ENCODE peak calls at places on chromosomes 16 and 17, in five cellular contexts. One of them, this sample, is unnamed.

GRCh38 chr17:41013606-41014005 is 4.7 kb upstream of the KRTAP3-1 start:
- DNase-seq in fibroblast of pulmonary artery: no peak
- DNase-seq in GM12864: no peak
- DNase-seq in mucosa of descending colon: no peak
- DNase-seq in heart right ventricle: no peak
- DNase-seq in this sample: no peak

GRCh38 chr17:1298616-1299015 is 19.2 kb downstream of the TRARG1 start:
- DNase-seq in GM12864: no peak
- DNase-seq in heart right ventricle: no peak
- DNase-seq in fibroblast of pulmonary artery: no peak
- DNase-seq in mucosa of descending colon: peak; percentile 39
- DNase-seq in this sample: no peak

GRCh38 chr16:81443688-81444447 is 740 bp upstream of the CMIP start:
- DNase-seq in GM12864: no peak
- DNase-seq in heart right ventricle: peak; percentile 54
- DNase-seq in fibroblast of pulmonary artery: no peak
- DNase-seq in mucosa of descending colon: peak; percentile 77
- DNase-seq in this sample: no peak

GRCh38 chr17:19904924-19905323 is 37.2 kb upstream of the ULK2 start:
- DNase-seq in GM12864: no peak
- DNase-seq in fibroblast of pulmonary artery: no peak
- DNase-seq in heart right ventricle: peak; percentile 37
- DNase-seq in mucosa of descending colon: peak; percentile 30
- DNase-seq in this sample: no peak

GRCh38 chr17:42894283-42895184 is 6.1 kb upstream of the G6PC1 start:
- DNase-seq in heart right ventricle: no peak
- DNase-seq in fibroblast of pulmonary artery: no peak
- DNase-seq in mucosa of descending colon: peak; percentile 54
- DNase-seq in GM12864: no peak
- DNase-seq in this sample: no peak

GRCh38 chr16:48386559-48387312 is 1.5 kb upstream of the SIAH1 start:
- DNase-seq in heart right ventricle: no peak
- DNase-seq in GM12864: no peak
- DNase-seq in fibroblast of pulmonary artery: no peak
- DNase-seq in mucosa of descending colon: no peak
- DNase-seq in this sample: peak; percentile 49

GRCh38 chr16:70605284-70605659 is 41.1 kb upstream of the IL34 start:
- DNase-seq in heart right ventricle: no peak
- DNase-seq in GM12864: no peak
- DNase-seq in mucosa of descending colon: no peak
- DNase-seq in fibroblast of pulmonary artery: no peak
- DNase-seq in this sample: no peak

GRCh38 chr17:28982191-28982793 is 23.5 kb downstream of the SEZ6 start:
- DNase-seq in mucosa of descending colon: no peak
- DNase-seq in GM12864: peak; percentile 81
- DNase-seq in heart right ventricle: no peak
- DNase-seq in fibroblast of pulmonary artery: peak; percentile 88
- DNase-seq in this sample: peak; percentile 37

GRCh38 chr16:30382398-30383015 is at the start of gene SEPTIN1:
- DNase-seq in fibroblast of pulmonary artery: no peak
- DNase-seq in GM12864: no peak
- DNase-seq in mucosa of descending colon: peak; percentile 66
- DNase-seq in heart right ventricle: no peak
- DNase-seq in this sample: no peak

GRCh38 chr17:70863436-70864248 is 694.3 kb downstream of the KCNJ2 start:
- DNase-seq in mucosa of descending colon: no peak
- DNase-seq in GM12864: no peak
- DNase-seq in heart right ventricle: no peak
- DNase-seq in fibroblast of pulmonary artery: peak; percentile 91
- DNase-seq in this sample: no peak

GRCh38 chr17:13265306-13265705 is 247.5 kb upstream of the ELAC2 start:
- DNase-seq in mucosa of descending colon: no peak
- DNase-seq in GM12864: no peak
- DNase-seq in heart right ventricle: no peak
- DNase-seq in fibroblast of pulmonary artery: no peak
- DNase-seq in this sample: no peak

GRCh38 chr16:50881331-50881830 is 139.5 kb downstream of the CYLD start:
- DNase-seq in heart right ventricle: no peak
- DNase-seq in fibroblast of pulmonary artery: no peak
- DNase-seq in GM12864: no peak
- DNase-seq in mucosa of descending colon: no peak
- DNase-seq in this sample: no peak

GRCh38 chr16:75433732-75434413 is 570 bp upstream of the CFDP1 start:
- DNase-seq in heart right ventricle: no peak
- DNase-seq in GM12864: peak; percentile 67
- DNase-seq in mucosa of descending colon: peak; percentile 52
- DNase-seq in fibroblast of pulmonary artery: peak; percentile 97
- DNase-seq in this sample: peak; percentile 95

GRCh38 chr17:1169471-1169908 is 10.3 kb downstream of the ABR start:
- DNase-seq in GM12864: no peak
- DNase-seq in mucosa of descending colon: no peak
- DNase-seq in heart right ventricle: no peak
- DNase-seq in fibroblast of pulmonary artery: no peak
- DNase-seq in this sample: no peak

GRCh38 chr17:76687278-76688164 is 23.2 kb downstream of the MXRA7 start:
- DNase-seq in mucosa of descending colon: no peak
- DNase-seq in GM12864: no peak
- DNase-seq in fibroblast of pulmonary artery: no peak
- DNase-seq in heart right ventricle: peak; percentile 69
- DNase-seq in this sample: no peak

GRCh38 chr16:68417711-68418301 is 30.5 kb downstream of the SMPD3 start:
- DNase-seq in fibroblast of pulmonary artery: no peak
- DNase-seq in heart right ventricle: peak; percentile 23
- DNase-seq in GM12864: peak; percentile 63
- DNase-seq in mucosa of descending colon: peak; percentile 86
- DNase-seq in this sample: no peak

GRCh38 chr16:51110618-51111234 is 40.3 kb downstream of the SALL1 start:
- DNase-seq in heart right ventricle: no peak
- DNase-seq in fibroblast of pulmonary artery: no peak
- DNase-seq in GM12864: no peak
- DNase-seq in mucosa of descending colon: no peak
- DNase-seq in this sample: no peak

GRCh38 chr17:40433551-40434384 is 9.5 kb upstream of the IGFBP4 start:
- DNase-seq in heart right ventricle: no peak
- DNase-seq in GM12864: no peak
- DNase-seq in fibroblast of pulmonary artery: peak; percentile 36
- DNase-seq in mucosa of descending colon: no peak
- DNase-seq in this sample: no peak

GRCh38 chr17:19958023-19958422 is 19.6 kb downstream of the AKAP10 start:
- DNase-seq in heart right ventricle: no peak
- DNase-seq in fibroblast of pulmonary artery: peak; percentile 84
- DNase-seq in GM12864: no peak
- DNase-seq in mucosa of descending colon: no peak
- DNase-seq in this sample: peak; percentile 93

GRCh38 chr16:30458561-30459394 is 13.1 kb upstream of the SEPHS2 start:
- DNase-seq in GM12864: peak; percentile 96
- DNase-seq in heart right ventricle: peak; percentile 34
- DNase-seq in mucosa of descending colon: peak; percentile 67
- DNase-seq in fibroblast of pulmonary artery: no peak
- DNase-seq in this sample: no peak

GRCh38 chr17:11950771-11951519 is 46.3 kb downstream of the ZNF18 start:
- DNase-seq in heart right ventricle: no peak
- DNase-seq in fibroblast of pulmonary artery: peak; percentile 12
- DNase-seq in GM12864: no peak
- DNase-seq in mucosa of descending colon: no peak
- DNase-seq in this sample: no peak

GRCh38 chr16:3173892-3174617 is 13.9 kb upstream of the OR1F1 start:
- DNase-seq in GM12864: no peak
- DNase-seq in heart right ventricle: no peak
- DNase-seq in fibroblast of pulmonary artery: no peak
- DNase-seq in mucosa of descending colon: no peak
- DNase-seq in this sample: no peak
- TF ChIP-seq CTCF in GM12864: peak; percentile 50
- TF ChIP-seq CTCF in heart right ventricle: no peak
- TF ChIP-seq CTCF in fibroblast of pulmonary artery: peak; percentile 34
- TF ChIP-seq CTCF in mucosa of descending colon: no peak
- TF ChIP-seq CTCF in this sample: peak; percentile 68

GRCh38 chr17:79029327-79030009 is 5.5 kb downstream of the C1QTNF1 start:
- DNase-seq in fibroblast of pulmonary artery: no peak
- DNase-seq in mucosa of descending colon: no peak
- DNase-seq in heart right ventricle: no peak
- DNase-seq in GM12864: no peak
- DNase-seq in this sample: no peak

GRCh38 chr17:79027925-79028491 is 4.0 kb downstream of the C1QTNF1 start:
- DNase-seq in mucosa of descending colon: no peak
- DNase-seq in fibroblast of pulmonary artery: peak; percentile 75
- DNase-seq in GM12864: no peak
- DNase-seq in heart right ventricle: peak; percentile 44
- DNase-seq in this sample: no peak

GRCh38 chr17:79026345-79027273 is 2.6 kb downstream of the C1QTNF1 start:
- DNase-seq in GM12864: no peak
- DNase-seq in heart right ventricle: peak; percentile 58
- DNase-seq in fibroblast of pulmonary artery: peak; percentile 84
- DNase-seq in mucosa of descending colon: peak; percentile 74
- DNase-seq in this sample: no peak

GRCh38 chr17:79027274-79027924 is 3.4 kb downstream of the C1QTNF1 start:
- DNase-seq in fibroblast of pulmonary artery: peak; percentile 37
- DNase-seq in GM12864: no peak
- DNase-seq in heart right ventricle: no peak
- DNase-seq in mucosa of descending colon: peak; percentile 61
- DNase-seq in this sample: no peak

GRCh38 chr17:79028496-79029326 is 4.7 kb downstream of the C1QTNF1 start:
- DNase-seq in heart right ventricle: no peak
- DNase-seq in GM12864: no peak
- DNase-seq in fibroblast of pulmonary artery: peak; percentile 40
- DNase-seq in mucosa of descending colon: no peak
- DNase-seq in this sample: no peak
- TF ChIP-seq CTCF in heart right ventricle: no peak
- TF ChIP-seq CTCF in GM12864: no peak
- TF ChIP-seq CTCF in fibroblast of pulmonary artery: peak; percentile 36
- TF ChIP-seq CTCF in mucosa of descending colon: no peak
- TF ChIP-seq CTCF in this sample: peak; percentile 58

GRCh38 chr17:63987616-63988478 is 10.3 kb upstream of the PRR29 start:
- DNase-seq in fibroblast of pulmonary artery: no peak
- DNase-seq in heart right ventricle: no peak
- DNase-seq in mucosa of descending colon: no peak
- DNase-seq in GM12864: no peak
- DNase-seq in this sample: no peak

GRCh38 chr17:63985387-63986140 is 12.6 kb upstream of the PRR29 start:
- DNase-seq in mucosa of descending colon: no peak
- DNase-seq in fibroblast of pulmonary artery: no peak
- DNase-seq in heart right ventricle: no peak
- DNase-seq in GM12864: no peak
- DNase-seq in this sample: no peak

GRCh38 chr17:63984651-63985386 is 12.1 kb upstream of the SCN4A start:
- DNase-seq in heart right ventricle: peak; percentile 52
- DNase-seq in mucosa of descending colon: peak; percentile 60
- DNase-seq in fibroblast of pulmonary artery: peak; percentile 90
- DNase-seq in GM12864: no peak
- DNase-seq in this sample: peak; percentile 89

GRCh38 chr17:63988741-63989621 is 9.2 kb upstream of the PRR29 start:
- DNase-seq in heart right ventricle: no peak
- DNase-seq in fibroblast of pulmonary artery: no peak
- DNase-seq in GM12864: no peak
- DNase-seq in mucosa of descending colon: peak; percentile 25
- DNase-seq in this sample: no peak

GRCh38 chr17:63986842-63987615 is 11.1 kb upstream of the PRR29 start:
- DNase-seq in GM12864: no peak
- DNase-seq in mucosa of descending colon: no peak
- DNase-seq in fibroblast of pulmonary artery: no peak
- DNase-seq in heart right ventricle: peak; percentile 40
- DNase-seq in this sample: no peak
- TF ChIP-seq CTCF in GM12864: no peak
- TF ChIP-seq CTCF in mucosa of descending colon: no peak
- TF ChIP-seq CTCF in fibroblast of pulmonary artery: no peak
- TF ChIP-seq CTCF in heart right ventricle: no peak
- TF ChIP-seq CTCF in this sample: no peak

GRCh38 chr17:48502901-48503300 is 27.9 kb downstream of the HOXB1 start:
- DNase-seq in heart right ventricle: no peak
- DNase-seq in GM12864: no peak
- DNase-seq in mucosa of descending colon: no peak
- DNase-seq in fibroblast of pulmonary artery: no peak
- DNase-seq in this sample: no peak

GRCh38 chr17:48505788-48506187 is 25.0 kb downstream of the HOXB1 start:
- DNase-seq in GM12864: peak; percentile 77
- DNase-seq in heart right ventricle: no peak
- DNase-seq in fibroblast of pulmonary artery: peak; percentile 92
- DNase-seq in mucosa of descending colon: no peak
- DNase-seq in this sample: peak; percentile 70

GRCh38 chr17:48503747-48504146 is 27.1 kb downstream of the HOXB1 start:
- DNase-seq in mucosa of descending colon: no peak
- DNase-seq in GM12864: no peak
- DNase-seq in fibroblast of pulmonary artery: no peak
- DNase-seq in heart right ventricle: no peak
- DNase-seq in this sample: no peak

GRCh38 chr17:48504953-48505352 is 25.9 kb downstream of the HOXB1 start:
- DNase-seq in mucosa of descending colon: no peak
- DNase-seq in heart right ventricle: no peak
- DNase-seq in fibroblast of pulmonary artery: no peak
- DNase-seq in GM12864: no peak
- DNase-seq in this sample: no peak

GRCh38 chr17:48506246-48506645 is 24.6 kb downstream of the HOXB1 start:
- DNase-seq in mucosa of descending colon: no peak
- DNase-seq in GM12864: no peak
- DNase-seq in fibroblast of pulmonary artery: no peak
- DNase-seq in heart right ventricle: no peak
- DNase-seq in this sample: no peak
- TF ChIP-seq CTCF in mucosa of descending colon: no peak
- TF ChIP-seq CTCF in GM12864: no peak
- TF ChIP-seq CTCF in fibroblast of pulmonary artery: peak; percentile 14
- TF ChIP-seq CTCF in heart right ventricle: no peak
- TF ChIP-seq CTCF in this sample: peak; percentile 24

DNA sequence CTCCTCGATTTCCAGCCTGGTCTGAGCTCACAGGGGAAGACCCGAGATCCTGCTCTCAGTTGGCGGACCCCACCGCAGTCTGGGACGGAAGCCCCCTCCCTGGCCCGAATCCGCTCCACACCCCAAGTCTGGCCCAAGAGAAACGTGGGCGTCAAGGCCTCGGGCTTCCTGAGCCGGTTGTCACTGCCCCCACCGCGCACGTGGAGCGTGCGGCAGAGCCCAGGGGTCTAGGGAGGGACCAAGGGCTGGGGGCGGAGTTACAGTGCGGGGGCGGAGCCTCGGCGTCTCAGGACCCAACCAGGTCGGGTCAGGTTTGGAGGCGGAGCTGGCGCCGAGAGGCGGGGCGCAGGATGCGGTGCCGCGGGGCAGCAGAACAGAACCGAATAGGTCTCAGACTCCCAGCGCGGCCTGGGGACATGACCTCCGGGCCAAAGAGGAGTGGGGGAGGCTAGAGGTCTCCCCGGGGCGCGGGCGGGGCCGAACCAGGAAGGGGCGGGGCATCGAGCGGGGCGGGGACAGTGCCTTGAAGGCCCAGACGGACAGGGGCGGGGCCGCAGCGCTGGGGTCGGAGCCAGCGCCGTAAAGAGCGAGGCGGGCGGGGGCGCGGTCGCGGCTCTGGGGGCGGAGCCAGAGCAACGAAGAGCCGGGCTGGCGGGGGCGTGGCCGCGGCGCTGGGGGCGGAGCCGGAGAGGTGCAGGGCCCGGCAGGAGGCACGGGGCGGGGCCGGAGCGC is 429 bp upstream of the ZFPM1 start:
- DNase-seq in GM12864: peak; percentile 61
- DNase-seq in mucosa of descending colon: peak; percentile 100
- DNase-seq in fibroblast of pulmonary artery: peak; percentile 95
- DNase-seq in heart right ventricle: peak; percentile 99
- DNase-seq in this sample: peak; percentile 92
- TF ChIP-seq CTCF in GM12864: no peak
- TF ChIP-seq CTCF in mucosa of descending colon: no peak
- TF ChIP-seq CTCF in fibroblast of pulmonary artery: no peak
- TF ChIP-seq CTCF in heart right ventricle: no peak
- TF ChIP-seq CTCF in this sample: no peak

This sample was measured in brain microvascular endothelial cell.